ENCODE peak calls at places on chromosomes 2 and 18, in four cellular contexts. R is cardiac muscle cell, S is left lung, P is ovary. M is an unnamed sample.
A peak's percentile ranks its signal among the peaks of the same experiment; 100 is the strongest.

GRCh38 chr2:234996467-234997270 is 44.9 kb downstream of the SH3BP4 start:
- DNase-seq in R (peak; percentile 95), S (no peak), P (no peak), M (no peak)

GRCh38 chr2:191302459-191303155 is 57.4 kb downstream of the MYO1B start:
- DNase-seq in R (peak; percentile 16), S (no peak), P (no peak), M (no peak)

GRCh38 chr2:231709636-231709980 is 1.3 kb downstream of the PTMA start:
- DNase-seq in R (peak; percentile 63), S (no peak), P (peak; percentile 47), M (no peak)

GRCh38 chr2:8406271-8406670 is 275.6 kb upstream of the ID2 start:
- DNase-seq in R (no peak), S (no peak), P (no peak), M (no peak)

GRCh38 chr2:112163541-112163981 is 25.4 kb downstream of the FBLN7 start:
- DNase-seq in R (no peak), S (no peak), P (no peak), M (no peak)

GRCh38 chr2:129367118-129367517 is 612.3 kb upstream of the RAB6C start:
- DNase-seq in R (no peak), S (no peak), P (no peak), M (no peak)

GRCh38 chr2:39631715-39632114 is 34.0 kb upstream of the TMEM178A start:
- DNase-seq in R (no peak), S (no peak), P (no peak), M (no peak)

GRCh38 chr18:76772665-76773064 is 49.7 kb upstream of the ZNF236 start:
- DNase-seq in R (no peak), S (no peak), P (no peak), M (no peak)

GRCh38 chr18:2656237-2657042 is 914 bp downstream of the SMCHD1 start:
- DNase-seq in R (peak; percentile 75), S (peak; percentile 88), P (peak; percentile 47), M (peak; percentile 57)

GRCh38 chr2:86704482-86704971 is 15.6 kb upstream of the RMND5A start:
- DNase-seq in R (peak; percentile 11), S (no peak), P (peak; percentile 30), M (no peak)

GRCh38 chr2:120765911-120766757 is 30.5 kb downstream of the GLI2 start:
- DNase-seq in R (peak; percentile 40), S (peak; percentile 76), P (peak; percentile 99), M (no peak)

GRCh38 chr18:57826252-57826651 is 23.1 kb upstream of the ATP8B1 start:
- DNase-seq in R (no peak), S (no peak), P (no peak), M (no peak)

GRCh38 chr2:66446178-66446860 is 11.4 kb downstream of the MEIS1 start:
- DNase-seq in R (peak; percentile 72), S (peak; percentile 72), P (peak; percentile 52), M (no peak)

GRCh38 chr2:118388771-118389170 is 300.5 kb downstream of the INSIG2 start:
- DNase-seq in R (no peak), S (no peak), P (no peak), M (no peak)

GRCh38 chr2:163630836-163631235 is 105.0 kb downstream of the FIGN start:
- DNase-seq in R (no peak), S (no peak), P (no peak), M (no peak)

GRCh38 chr2:176087330-176088047 is 3.7 kb upstream of the EVX2 start:
- DNase-seq in R (no peak), S (no peak), P (no peak), M (no peak)

GRCh38 chr2:12970861-12971260 is 254.1 kb downstream of the TRIB2 start:
- DNase-seq in R (no peak), S (no peak), P (no peak), M (no peak)

GRCh38 chr2:140242889-140243288 is 1462.7 kb upstream of the NXPH2 start:
- DNase-seq in R (no peak), S (no peak), P (no peak), M (no peak)

GRCh38 chr2:125638345-125638744 is 1017.6 kb upstream of the GYPC start:
- DNase-seq in R (no peak), S (no peak), P (no peak), M (no peak)

GRCh38 chr2:70084973-70085710 is 2.1 kb upstream of the PCBP1 start:
- DNase-seq in R (no peak), S (no peak), P (peak; percentile 44), M (no peak)

GRCh38 chr2:217220228-217221013 is 360.6 kb upstream of the TNP1 start:
- DNase-seq in R (no peak), S (no peak), P (no peak), M (no peak)

GRCh38 chr2:86562485-86562890 is 755 bp downstream of the CHMP3 start:
- DNase-seq in R (no peak), S (no peak), P (no peak), M (no peak)

GRCh38 chr18:47595816-47596501 is 334.5 kb downstream of the SMAD2 start:
- DNase-seq in R (peak; percentile 7), S (no peak), P (no peak), M (no peak)

GRCh38 chr2:94999431-94999883 is 26.1 kb upstream of the MAL start:
- DNase-seq in R (no peak), S (no peak), P (no peak), M (no peak)

GRCh38 chr2:108615480-108616090 is 81.3 kb downstream of the LIMS1 start:
- DNase-seq in R (peak; percentile 61), S (no peak), P (no peak), M (no peak)
- H3K4me1 ChIP-seq in R (peaks cover 49% of the 10 kb centered on the region), S (peaks cover 58% of the 10 kb centered on the region), P (peaks cover 28% of the 10 kb centered on the region), M (peaks cover 77% of the 10 kb centered on the region)

DNA sequence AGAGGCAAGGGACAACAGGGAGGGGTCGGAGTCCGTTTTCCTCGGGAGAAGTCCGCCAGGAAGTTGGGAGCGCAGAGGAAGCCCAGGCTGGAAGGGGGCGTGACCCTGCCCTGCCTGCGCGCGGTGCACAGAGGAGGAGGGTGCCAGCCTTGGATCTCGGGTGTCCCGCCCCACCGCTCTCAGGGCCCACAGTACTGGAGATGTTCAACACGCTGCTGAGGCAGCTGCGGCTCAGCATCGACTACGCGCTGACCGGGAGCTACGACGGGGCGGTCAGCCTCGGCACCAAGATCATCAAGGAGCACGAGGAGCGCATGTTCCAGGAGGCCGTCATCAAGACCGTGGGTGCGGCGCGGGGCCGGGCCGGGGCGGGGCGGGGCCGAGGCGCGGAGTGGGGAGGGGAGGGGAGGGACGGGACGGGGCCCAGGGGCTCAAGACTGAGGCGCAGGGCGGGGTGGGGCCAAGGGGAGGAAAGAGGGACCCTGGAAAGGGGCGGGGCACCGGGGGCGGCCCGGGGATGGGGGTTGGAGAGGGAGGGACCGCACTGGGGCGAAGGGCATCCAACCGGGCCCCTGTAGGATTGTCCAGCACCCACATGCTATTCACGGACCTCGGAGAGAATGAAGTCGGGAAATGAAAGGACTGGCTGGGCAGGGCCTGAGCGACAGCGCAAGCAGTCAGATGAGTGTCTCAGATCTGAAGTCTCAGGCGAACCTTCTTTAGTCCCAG is 36.6 kb downstream of the POMC start:
- DNase-seq in R (no peak), S (peak; percentile 83), P (peak; percentile 18), M (no peak)
- H3K4me3 ChIP-seq in R (no peak overlapping the region), S (peak overlapping the region; percentile 29), P (no peak overlapping the region), M (no peak overlapping the region)

GRCh38 chr2:146952691-146953090 is 892.1 kb upstream of the ACVR2A start:
- DNase-seq in R (no peak), S (no peak), P (no peak), M (no peak)
- H3K4me1 ChIP-seq in R (no peaks in the 10 kb centered on the region), S (no peaks in the 10 kb centered on the region), P (no peaks in the 10 kb centered on the region), M (no peaks in the 10 kb centered on the region)

DNA sequence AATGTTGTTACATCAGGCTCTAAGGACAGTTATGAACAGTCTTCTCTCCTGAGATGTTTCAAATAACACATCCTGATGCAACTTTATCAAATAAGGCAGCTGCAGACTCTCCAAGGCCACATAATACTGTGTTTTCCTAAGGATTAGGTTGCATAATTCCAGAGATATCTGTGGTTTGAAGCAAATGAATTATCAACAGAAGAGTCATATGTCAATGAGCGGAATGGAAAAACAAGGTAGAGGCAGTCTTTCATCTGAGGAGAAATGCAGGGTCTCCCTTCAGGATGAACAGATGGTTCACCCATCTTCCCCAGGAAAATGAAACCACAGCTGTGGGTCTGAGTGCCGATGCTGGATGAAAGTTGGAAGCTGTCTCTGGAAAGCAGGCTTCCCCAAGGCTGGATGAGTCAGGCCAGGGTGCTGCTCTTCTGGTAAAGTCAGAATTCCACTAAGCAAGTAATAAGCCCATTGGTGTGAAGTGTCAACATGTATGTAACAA is 22.2 kb downstream of the LYG1 start:
- DNase-seq in R (no peak), S (no peak), P (peak; percentile 48), M (no peak)
- H3K4me3 ChIP-seq in R (no peak overlapping the region), S (no peak overlapping the region), P (no peak overlapping the region), M (no peak overlapping the region)

DNA sequence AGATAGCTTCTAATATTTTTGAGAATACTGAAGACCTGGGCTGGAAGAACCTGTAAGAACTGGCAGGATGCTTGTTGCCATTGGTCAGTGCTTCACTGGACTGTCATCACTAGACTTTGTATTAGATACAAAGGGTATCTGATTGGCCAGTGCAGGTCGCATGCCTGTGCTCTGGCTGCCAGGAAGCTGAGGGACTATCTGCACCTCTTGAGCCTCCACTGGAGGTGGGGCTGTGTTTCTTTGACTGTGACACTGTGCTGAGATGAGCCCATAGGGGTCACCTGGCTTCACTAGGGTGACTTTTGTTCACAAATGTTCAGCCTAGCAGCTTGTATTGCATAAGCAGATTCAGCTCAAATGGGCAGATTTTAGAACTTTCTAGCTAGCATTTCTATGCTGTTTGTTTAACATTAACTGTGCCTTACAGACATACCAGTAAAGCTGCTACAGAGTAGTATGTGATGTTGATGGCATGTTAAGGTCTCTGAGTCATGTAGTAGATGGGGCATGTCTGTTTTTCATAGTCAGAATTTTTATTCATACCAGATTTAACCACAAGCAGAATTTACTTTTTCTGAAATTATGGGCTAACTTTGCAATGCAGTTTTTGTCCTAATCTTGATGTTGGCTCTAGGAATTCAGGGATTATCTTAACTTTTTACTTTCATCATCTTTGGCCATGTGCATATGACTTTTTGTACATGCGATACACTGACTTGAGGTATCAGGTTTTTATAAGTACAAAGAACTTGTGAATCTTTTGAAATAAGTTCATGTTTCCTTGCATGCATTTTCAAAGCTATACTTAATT is 56.1 kb downstream of the RHBDD1 start:
- DNase-seq in R (no peak), S (no peak), P (no peak), M (no peak)
- H3K4me1 ChIP-seq in R (no peaks in the 10 kb centered on the region), S (no peaks in the 10 kb centered on the region), P (peaks cover 5% of the 10 kb centered on the region), M (no peaks in the 10 kb centered on the region)

GRCh38 chr2:6916736-6917070 is 509 bp upstream of the RNF144A start:
- DNase-seq in R (no peak), S (no peak), P (no peak), M (no peak)
- H3K4me3 ChIP-seq in R (no peak overlapping the region), S (no peak overlapping the region), P (peak overlapping the region; percentile 24), M (peak overlapping the region; percentile 32)

DNA sequence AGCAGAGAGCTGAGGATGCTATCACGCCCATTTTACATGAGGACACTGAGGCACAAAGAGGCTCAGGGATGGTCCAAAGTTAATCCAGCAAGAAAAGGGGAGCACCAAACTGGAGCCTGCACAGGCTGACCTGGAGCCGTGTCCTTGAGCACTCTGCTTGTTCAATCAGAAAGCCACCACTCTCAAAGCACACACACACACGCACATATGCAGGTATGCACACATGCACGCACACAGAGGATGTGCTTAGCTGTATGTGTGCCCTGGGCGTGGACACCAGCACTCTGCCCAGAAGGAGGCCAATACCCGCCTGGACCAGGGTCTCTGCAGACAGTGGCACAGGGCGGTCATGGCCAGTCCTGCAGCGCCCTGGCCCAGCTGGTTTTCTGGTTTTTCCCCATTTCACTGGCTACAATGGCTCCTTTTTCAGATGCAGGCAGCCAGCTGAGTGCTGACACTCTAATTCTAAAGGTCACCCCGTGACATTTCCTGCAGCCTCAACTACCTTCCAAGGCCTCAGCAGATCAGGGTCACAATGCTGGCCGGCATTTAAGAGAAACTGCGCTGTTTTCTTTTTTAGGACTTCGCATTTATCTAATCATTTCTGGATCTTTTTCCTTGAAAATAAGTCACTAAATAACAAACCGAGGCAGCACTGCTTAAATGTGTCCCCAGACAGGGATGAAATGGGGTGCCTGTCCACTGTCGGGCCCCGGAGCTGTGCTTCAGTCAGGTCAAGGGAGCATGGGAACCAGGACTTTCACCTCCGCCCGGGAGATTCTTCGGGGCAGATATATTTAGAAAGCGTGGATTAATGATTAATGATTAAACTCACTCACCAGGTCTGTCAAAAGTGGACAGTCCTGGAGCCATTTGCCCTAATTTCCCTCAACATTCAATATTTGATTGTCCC is 104.5 kb downstream of the HDAC4 start:
- DNase-seq in R (no peak), S (no peak), P (no peak), M (no peak)
- H3K4me1 ChIP-seq in R (peaks cover 14% of the 10 kb centered on the region), S (peaks cover 12% of the 10 kb centered on the region), P (peaks cover 25% of the 10 kb centered on the region), M (peaks cover 35% of the 10 kb centered on the region)

M was measured in naive thymus-derived CD4-positive, alpha-beta T cell.